ENCODE peak calls at places on chromosome 12, in five cellular contexts. V is nucleus accumbens; B is caudate nucleus; F is RWPE1; W is stimulated activated CD8-positive, alpha-beta memory T cell treated with anti-CD3 and anti-CD28 coated beads, Interleukin-7, amount 100 ng/mL, for 4 hours. P is an unnamed sample.

GRCh38 chr12:19205120-19205519 is 75.6 kb downstream of the PLEKHA5 start:
- DNase-seq in W (no peak), V (no peak), F (no peak), B (no peak), P (no peak)

GRCh38 chr12:80761818-80762217 is 45.1 kb downstream of the MYF5 start:
- DNase-seq in F (no peak), B (no peak), W (no peak), V (no peak), P (no peak)

GRCh38 chr12:47819902-47820630 is at the start of gene HDAC7:
- DNase-seq in W (peak; percentile 71), V (peak; percentile 78), B (peak; percentile 78), F (peak; percentile 88), P (peak; percentile 86)

GRCh38 chr12:3530548-3530947 is 39.5 kb downstream of the PRMT8 start:
- DNase-seq in V (no peak), F (no peak), B (no peak), W (no peak), P (no peak)

GRCh38 chr12:32947203-32947795 is 50.7 kb upstream of the PKP2 start:
- DNase-seq in F (peak; percentile 29), B (no peak), V (no peak), W (no peak), P (no peak)

GRCh38 chr12:120115692-120116442 is 686 bp downstream of the RAB35 start:
- DNase-seq in B (no peak), F (peak; percentile 41), W (no peak), V (no peak), P (peak; percentile 45)

GRCh38 chr12:31431721-31432120 is 105.8 kb upstream of the SINHCAF start:
- DNase-seq in B (no peak), W (no peak), F (no peak), V (no peak), P (no peak)

GRCh38 chr12:80509781-80510556 is 65.9 kb downstream of the PTPRQ start:
- DNase-seq in B (no peak), F (no peak), V (no peak), W (no peak), P (no peak)

GRCh38 chr12:54038260-54038759 is 5.5 kb downstream of the HOXC5 start:
- DNase-seq in W (no peak), V (no peak), B (no peak), F (no peak), P (no peak)

GRCh38 chr12:6548556-6549378 is 7.1 kb downstream of the IFFO1 start:
- DNase-seq in B (no peak), W (no peak), V (no peak), F (no peak), P (no peak)

GRCh38 chr12:6960291-6961277 is 9.4 kb downstream of the PTPN6 start:
- DNase-seq in V (no peak), F (no peak), W (no peak), B (no peak), P (no peak)

GRCh38 chr12:78793491-78793890 is 71.1 kb upstream of the SYT1 start:
- DNase-seq in V (no peak), F (no peak), B (no peak), W (no peak), P (no peak)